ENCODE peak calls at places on chromosome 4, in four cellular contexts. O is lower leg skin; K is ovary; G is stimulated activated CD8-positive, alpha-beta memory T cell treated with anti-CD3 and anti-CD28 coated beads, Interleukin-4, amount 100 ng/mL, for 4 hours. C is an unnamed sample.

GRCh38 chr4:82721819-82722423 is 76.7 kb downstream of the SCD5 start:
- DNase-seq in K (no peak), O (no peak), G (no peak), C (no peak)

GRCh38 chr4:159269956-159270355 is 167.1 kb downstream of the RAPGEF2 start:
- DNase-seq in G (no peak), K (no peak), O (no peak), C (no peak)

GRCh38 chr4:89539374-89539773 is 231.8 kb upstream of the GPRIN3 start:
- DNase-seq in O (no peak), K (no peak), G (no peak), C (no peak)

GRCh38 chr4:140012688-140013087 is 141.3 kb downstream of the MAML3 start:
- DNase-seq in O (no peak), K (no peak), G (peak), C (no peak)

GRCh38 chr4:24778427-24779225 is 16.7 kb upstream of the SOD3 start:
- DNase-seq in K (peak), O (no peak), G (no peak), C (no peak)

GRCh38 chr4:69697536-69697935 is 44.5 kb upstream of the UGT2A1 start:
- DNase-seq in O (no peak), K (no peak), G (no peak), C (no peak)

GRCh38 chr4:86592553-86593249 is 1.4 kb upstream of the PTPN13 start:
- DNase-seq in O (no peak), K (no peak), G (no peak), C (no peak)

GRCh38 chr4:84529169-84529751 is 30.2 kb upstream of the NKX6-1 start:
- DNase-seq in G (no peak), O (no peak), K (no peak), C (no peak)

GRCh38 chr4:78710536-78710935 is 65.6 kb upstream of the BMP2K start:
- DNase-seq in K (no peak), O (no peak), G (no peak), C (no peak)

GRCh38 chr4:179624768-179625181 is 2182.5 kb upstream of the AGA start:
- DNase-seq in K (no peak), O (no peak), G (no peak), C (no peak)

GRCh38 chr4:99979872-99980271 is 29.8 kb upstream of the H2AZ1 start:
- DNase-seq in O (no peak), G (no peak), K (no peak), C (no peak)

GRCh38 chr4:11585506-11585905 is 156.8 kb upstream of the HS3ST1 start:
- DNase-seq in O (no peak), G (no peak), K (no peak), C (no peak)

GRCh38 chr4:54320826-54321320 is 91.8 kb downstream of the PDGFRA start:
- DNase-seq in O (no peak), K (no peak), G (no peak), C (no peak)

GRCh38 chr4:80070880-80071620 is 2.0 kb downstream of the ANTXR2 start:
- DNase-seq in K (no peak), G (no peak), O (no peak), C (no peak)

GRCh38 chr4:3409571-3410091 is 32.1 kb upstream of the HGFAC start:
- DNase-seq in O (peak), G (no peak), K (no peak), C (no peak)

GRCh38 chr4:87679449-87680169 is 29.5 kb downstream of the DMP1 start:
- DNase-seq in G (no peak), K (peak), O (no peak), C (peak)

GRCh38 chr4:32002037-32002747 is 1282.0 kb downstream of the PCDH7 start:
- DNase-seq in G (no peak), O (no peak), K (no peak), C (no peak)

GRCh38 chr4:83285022-83285387 is 407 bp upstream of the COQ2 start:
- DNase-seq in G (no peak), O (no peak), K (no peak), C (no peak)